ENCODE peak calls at places on chromosome 2, in five cellular contexts. One of them, this sample, is unnamed.

GRCh38 chr2:104378853-104379374 is 475.0 kb upstream of the POU3F3 start:
- DNase-seq in NCI-H1105: no peak
- DNase-seq in foreskin fibroblast: no peak
- DNase-seq in naive thymus-derived CD8-positive, alpha-beta T cell: no peak
- DNase-seq in GM12892: no peak
- DNase-seq in this sample: peak

GRCh38 chr2:180790891-180791290 is 189.5 kb upstream of the UBE2E3 start:
- DNase-seq in NCI-H1105: no peak
- DNase-seq in foreskin fibroblast: peak
- DNase-seq in naive thymus-derived CD8-positive, alpha-beta T cell: no peak
- DNase-seq in GM12892: no peak
- DNase-seq in this sample: no peak

GRCh38 chr2:113169002-113169530 is 4.7 kb upstream of the PSD4 start:
- DNase-seq in NCI-H1105: no peak
- DNase-seq in foreskin fibroblast: no peak
- DNase-seq in naive thymus-derived CD8-positive, alpha-beta T cell: peak
- DNase-seq in GM12892: no peak
- DNase-seq in this sample: no peak

GRCh38 chr2:165691615-165692014 is 102.4 kb downstream of the GALNT3 start:
- DNase-seq in NCI-H1105: no peak
- DNase-seq in foreskin fibroblast: peak
- DNase-seq in naive thymus-derived CD8-positive, alpha-beta T cell: no peak
- DNase-seq in GM12892: no peak
- DNase-seq in this sample: no peak

GRCh38 chr2:161134547-161135518 is 25.4 kb upstream of the TANK start:
- DNase-seq in NCI-H1105: peak
- DNase-seq in foreskin fibroblast: peak
- DNase-seq in naive thymus-derived CD8-positive, alpha-beta T cell: no peak
- DNase-seq in GM12892: no peak
- DNase-seq in this sample: no peak

GRCh38 chr2:220745682-220746081 is 826.4 kb downstream of the EPHA4 start:
- DNase-seq in NCI-H1105: no peak
- DNase-seq in foreskin fibroblast: no peak
- DNase-seq in naive thymus-derived CD8-positive, alpha-beta T cell: no peak
- DNase-seq in GM12892: no peak
- DNase-seq in this sample: no peak

GRCh38 chr2:96964221-96964905 is 22.0 kb downstream of the FAM178B start:
- DNase-seq in NCI-H1105: no peak
- DNase-seq in foreskin fibroblast: no peak
- DNase-seq in naive thymus-derived CD8-positive, alpha-beta T cell: no peak
- DNase-seq in GM12892: no peak
- DNase-seq in this sample: no peak

GRCh38 chr2:41741951-41742563 is 305.8 kb upstream of the PKDCC start:
- DNase-seq in NCI-H1105: no peak
- DNase-seq in foreskin fibroblast: no peak
- DNase-seq in naive thymus-derived CD8-positive, alpha-beta T cell: no peak
- DNase-seq in GM12892: no peak
- DNase-seq in this sample: no peak

GRCh38 chr2:88211005-88211808 is 41.1 kb downstream of the THNSL2 start:
- DNase-seq in NCI-H1105: no peak
- DNase-seq in foreskin fibroblast: no peak
- DNase-seq in naive thymus-derived CD8-positive, alpha-beta T cell: no peak
- DNase-seq in GM12892: no peak
- DNase-seq in this sample: no peak

GRCh38 chr2:62029910-62030309 is 124.4 kb downstream of the COMMD1 start:
- DNase-seq in NCI-H1105: no peak
- DNase-seq in foreskin fibroblast: no peak
- DNase-seq in naive thymus-derived CD8-positive, alpha-beta T cell: no peak
- DNase-seq in GM12892: no peak
- DNase-seq in this sample: no peak

GRCh38 chr2:240461471-240462072 is 26.1 kb downstream of the GPC1 start:
- DNase-seq in NCI-H1105: no peak
- DNase-seq in foreskin fibroblast: no peak
- DNase-seq in naive thymus-derived CD8-positive, alpha-beta T cell: no peak
- DNase-seq in GM12892: no peak
- DNase-seq in this sample: no peak

GRCh38 chr2:10414000-10414451 is 34.1 kb downstream of the ODC1 start:
- DNase-seq in NCI-H1105: no peak
- DNase-seq in foreskin fibroblast: peak
- DNase-seq in naive thymus-derived CD8-positive, alpha-beta T cell: no peak
- DNase-seq in GM12892: no peak
- DNase-seq in this sample: no peak

GRCh38 chr2:28391564-28392296 is 928 bp upstream of the FOSL2 start:
- DNase-seq in NCI-H1105: peak
- DNase-seq in foreskin fibroblast: peak
- DNase-seq in naive thymus-derived CD8-positive, alpha-beta T cell: peak
- DNase-seq in GM12892: peak
- DNase-seq in this sample: peak

GRCh38 chr2:105363192-105363591 is 25.9 kb downstream of the C2orf49 start:
- DNase-seq in NCI-H1105: no peak
- DNase-seq in foreskin fibroblast: no peak
- DNase-seq in naive thymus-derived CD8-positive, alpha-beta T cell: no peak
- DNase-seq in GM12892: no peak
- DNase-seq in this sample: no peak

GRCh38 chr2:218091743-218092142 is 22.7 kb downstream of the RUFY4 start:
- DNase-seq in NCI-H1105: no peak
- DNase-seq in foreskin fibroblast: no peak
- DNase-seq in naive thymus-derived CD8-positive, alpha-beta T cell: no peak
- DNase-seq in GM12892: no peak
- DNase-seq in this sample: no peak

GRCh38 chr2:40783704-40784103 is 331.8 kb upstream of the SLC8A1 start:
- DNase-seq in NCI-H1105: no peak
- DNase-seq in foreskin fibroblast: no peak
- DNase-seq in naive thymus-derived CD8-positive, alpha-beta T cell: no peak
- DNase-seq in GM12892: no peak
- DNase-seq in this sample: no peak

GRCh38 chr2:199085201-199085750 is 372.5 kb downstream of the SATB2 start:
- DNase-seq in NCI-H1105: no peak
- DNase-seq in foreskin fibroblast: peak
- DNase-seq in naive thymus-derived CD8-positive, alpha-beta T cell: no peak
- DNase-seq in GM12892: no peak
- DNase-seq in this sample: no peak

GRCh38 chr2:150063432-150063889 is 424.0 kb downstream of the RND3 start:
- DNase-seq in NCI-H1105: no peak
- DNase-seq in foreskin fibroblast: peak
- DNase-seq in naive thymus-derived CD8-positive, alpha-beta T cell: no peak
- DNase-seq in GM12892: no peak
- DNase-seq in this sample: no peak

GRCh38 chr2:100052645-100053044 is 89.7 kb downstream of the AFF3 start:
- DNase-seq in NCI-H1105: no peak
- DNase-seq in foreskin fibroblast: no peak
- DNase-seq in naive thymus-derived CD8-positive, alpha-beta T cell: no peak
- DNase-seq in GM12892: no peak
- DNase-seq in this sample: no peak

GRCh38 chr2:202034249-202035088 is 814 bp downstream of the FZD7 start:
- DNase-seq in NCI-H1105: no peak
- DNase-seq in foreskin fibroblast: peak
- DNase-seq in naive thymus-derived CD8-positive, alpha-beta T cell: no peak
- DNase-seq in GM12892: peak
- DNase-seq in this sample: no peak

GRCh38 chr2:165871025-165871424 is 77.0 kb upstream of the GALNT3 start:
- DNase-seq in NCI-H1105: no peak
- DNase-seq in foreskin fibroblast: no peak
- DNase-seq in naive thymus-derived CD8-positive, alpha-beta T cell: no peak
- DNase-seq in GM12892: no peak
- DNase-seq in this sample: no peak

This sample was measured in KG1.